ENCODE peak calls at places on chromosomes 3 and 15, in eight cellular contexts. O is stimulated activated CD8-positive, alpha-beta memory T cell treated with anti-CD3 and anti-CD28 coated beads, Interleukin-7, amount 100 ng/mL, for 24 hours; I is activated CD4-positive, alpha-beta T cell treated with anti-CD3 and anti-CD28 coated beads for 24 hours; W is T-helper 9 cell; R is glomerular endothelial cell; E is stimulated activated CD4-positive, alpha-beta T cell treated with anti-CD3 and anti-CD28 coated beads, Interleukin-2, amount 100 ng/mL, for 48 hours; D is activated CD8-positive, alpha-beta memory T cell treated with anti-CD3 and anti-CD28 coated beads for 4 hours; B is RWPE2. H is an unnamed sample.

GRCh38 chr3:155015776-155016451 is 64.2 kb upstream of the MME start:
- DNase-seq in O (no peak), I (no peak), W (no peak), R (no peak), E (no peak), D (no peak), B (no peak), H (no peak)

GRCh38 chr3:58422756-58423324 is 10.8 kb downstream of the PDHB start:
- DNase-seq in O (no peak), I (no peak), W (no peak), R (no peak), E (no peak), D (no peak), B (no peak), H (no peak)

GRCh38 chr3:12004741-12005513 is 739 bp downstream of the SYN2 start:
- DNase-seq in O (no peak), I (no peak), W (no peak), R (no peak), E (no peak), D (no peak), B (no peak), H (no peak)

GRCh38 chr3:18810306-18810661 is 338.0 kb upstream of the KCNH8 start:
- DNase-seq in O (no peak), I (no peak), W (no peak), R (no peak), E (no peak), D (no peak), B (no peak), H (no peak)

GRCh38 chr3:113161661-113162060 is 49.7 kb upstream of the BOC start:
- DNase-seq in O (no peak), I (no peak), W (no peak), R (no peak), E (no peak), D (no peak), B (no peak), H (no peak)

GRCh38 chr15:77915261-77915960 is 162.1 kb downstream of the TBC1D2B start:
- DNase-seq in O (no peak), I (no peak), W (no peak), R (no peak), E (no peak), D (no peak), B (peak), H (no peak)

GRCh38 chr15:83014205-83014653 is 2.8 kb upstream of the C15orf40 start:
- DNase-seq in O (no peak), I (no peak), W (no peak), R (no peak), E (no peak), D (no peak), B (no peak), H (no peak)

GRCh38 chr3:66582721-66583141 is 81.9 kb upstream of the LRIG1 start:
- DNase-seq in O (peak), I (no peak), W (peak), R (no peak), E (peak), D (peak), B (no peak), H (peak)

GRCh38 chr3:129565902-129566301 is 22.9 kb downstream of the H1-8 start:
- DNase-seq in O (no peak), I (no peak), W (no peak), R (no peak), E (no peak), D (no peak), B (no peak), H (no peak)

GRCh38 chr3:1824359-1824758 is 274.3 kb upstream of the CNTN4 start:
- DNase-seq in O (no peak), I (no peak), W (no peak), R (no peak), E (no peak), D (no peak), B (no peak), H (no peak)

GRCh38 chr3:50164056-50164455 is 8.9 kb downstream of the SEMA3F start:
- DNase-seq in O (no peak), I (no peak), W (no peak), R (no peak), E (no peak), D (no peak), B (peak), H (no peak)

GRCh38 chr15:56917652-56918045 is 795 bp upstream of the TCF12 start:
- DNase-seq in O (no peak), I (no peak), W (no peak), R (no peak), E (no peak), D (no peak), B (no peak), H (no peak)

GRCh38 chr3:535566-536416 is 339.2 kb downstream of the CHL1 start:
- DNase-seq in O (no peak), I (no peak), W (no peak), R (no peak), E (no peak), D (no peak), B (no peak), H (no peak)

GRCh38 chr3:22555753-22556152 is 647.4 kb upstream of the UBE2E2 start:
- DNase-seq in O (no peak), I (no peak), W (no peak), R (no peak), E (no peak), D (no peak), B (no peak), H (no peak)

GRCh38 chr3:22691407-22691806 is 511.7 kb upstream of the UBE2E2 start:
- DNase-seq in O (no peak), I (no peak), W (no peak), R (no peak), E (no peak), D (no peak), B (no peak), H (no peak)

GRCh38 chr15:90565866-90566265 is 36.1 kb downstream of the CRTC3 start:
- DNase-seq in O (no peak), I (no peak), W (no peak), R (no peak), E (no peak), D (no peak), B (no peak), H (no peak)

GRCh38 chr3:124700880-124701684 is 29.2 kb upstream of the UMPS start:
- DNase-seq in O (no peak), I (no peak), W (no peak), R (no peak), E (no peak), D (no peak), B (no peak), H (no peak)

GRCh38 chr3:188948658-188949400 is 222.9 kb upstream of the TPRG1 start:
- DNase-seq in O (no peak), I (no peak), W (no peak), R (no peak), E (no peak), D (no peak), B (no peak), H (peak)

GRCh38 chr3:194577985-194578905 is 55.0 kb downstream of the TMEM44 start:
- DNase-seq in O (peak), I (no peak), W (no peak), R (no peak), E (no peak), D (peak), B (no peak), H (no peak)

H was measured in HL-60.